ENCODE peak calls at places on chromosomes 2 and 18, in seven cellular contexts. Q, I, P, E, R, U and O are unnamed samples.

GRCh38 chr18:7082666-7083065 is 34.9 kb downstream of the LAMA1 start:
- DNase-seq in U (no peak), I (no peak), P (no peak), E (no peak), Q (no peak), R (no peak), O (no peak)

GRCh38 chr2:45700407-45701013 is 49.0 kb downstream of the PRKCE start:
- DNase-seq in R (no peak), U (no peak), P (no peak), I (no peak), E (no peak), Q (no peak), O (no peak)

GRCh38 chr2:150690870-150691269 is 203.4 kb upstream of the RND3 start:
- DNase-seq in P (no peak), Q (no peak), I (peak; percentile 64), U (peak; percentile 58), R (no peak), E (no peak), O (no peak)

GRCh38 chr18:63523660-63524059 is 18.5 kb upstream of the SERPINB12 start:
- DNase-seq in U (no peak), Q (no peak), E (no peak), R (no peak), I (peak; percentile 10), P (no peak), O (peak; percentile 30)

GRCh38 chr2:137151731-137152130 is 386.4 kb downstream of the THSD7B start:
- DNase-seq in Q (no peak), P (no peak), U (no peak), R (no peak), E (no peak), I (no peak), O (no peak)

GRCh38 chr18:40984856-40985255 is 970.2 kb upstream of the PIK3C3 start:
- DNase-seq in E (no peak), U (peak; percentile 29), I (peak; percentile 2), P (no peak), Q (no peak), R (no peak), O (no peak)

GRCh38 chr18:6255121-6255742 is 159.5 kb downstream of the L3MBTL4 start:
- DNase-seq in U (no peak), R (no peak), E (no peak), P (no peak), Q (no peak), I (no peak), O (no peak)

GRCh38 chr2:85527787-85528186 is 11.2 kb upstream of the MAT2A start:
- DNase-seq in E (no peak), U (no peak), Q (no peak), P (no peak), I (no peak), R (no peak), O (no peak)

GRCh38 chr2:201668402-201668801 is 25.1 kb upstream of the TMEM237 start:
- DNase-seq in Q (no peak), E (no peak), P (no peak), U (no peak), I (no peak), R (no peak), O (no peak)

GRCh38 chr2:205662389-205662965 is 19.8 kb upstream of the NRP2 start:
- DNase-seq in P (no peak), Q (no peak), E (peak; percentile 11), R (no peak), I (no peak), U (no peak), O (no peak)

GRCh38 chr2:40218679-40219078 is 233.2 kb downstream of the SLC8A1 start:
- DNase-seq in R (no peak), Q (no peak), E (no peak), P (no peak), U (no peak), I (no peak), O (no peak)

GRCh38 chr2:110097506-110098220 is 18.0 kb downstream of the MALL start:
- DNase-seq in E (no peak), P (peak; percentile 13), U (no peak), Q (no peak), R (no peak), I (no peak), O (no peak)

GRCh38 chr2:190840572-190841172 is 39.9 kb upstream of the GLS start:
- DNase-seq in R (no peak), E (no peak), I (no peak), Q (no peak), P (no peak), U (no peak), O (peak; percentile 43)

GRCh38 chr18:58354791-58355190 is 274.1 kb downstream of the ALPK2 start:
- DNase-seq in I (no peak), Q (no peak), E (no peak), P (no peak), R (no peak), U (no peak), O (no peak)

DNA sequence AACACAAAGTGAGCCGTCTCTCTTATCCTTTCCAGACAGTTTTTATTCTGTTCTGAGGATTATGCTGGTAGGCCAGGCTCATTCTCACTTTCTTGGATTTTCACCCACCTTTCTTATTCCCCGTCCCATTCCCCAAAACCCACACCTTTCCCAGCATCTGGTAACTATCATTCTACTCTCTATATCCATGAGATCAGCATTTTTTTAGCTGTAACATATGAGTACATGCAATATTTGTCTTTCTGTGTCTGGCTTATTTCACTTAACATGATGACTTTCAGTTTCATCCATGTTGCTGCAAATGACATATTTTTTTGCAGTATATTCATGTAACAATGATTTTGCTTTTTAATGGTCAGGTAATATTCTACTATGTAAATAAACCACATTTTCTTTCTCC is 289.5 kb downstream of the RPRM start:
- DNase-seq in R (no peak), E (no peak), Q (no peak), I (no peak), P (no peak), U (no peak), O (no peak)
- H3K18ac ChIP-seq in R (no peak overlapping the region), E (no peak overlapping the region), Q (no peak overlapping the region), I (no peak overlapping the region), P (no peak overlapping the region), U (no peak overlapping the region), O (no peak overlapping the region)

GRCh38 chr2:13103778-13104493 is 387.2 kb downstream of the TRIB2 start:
- DNase-seq in R (no peak), E (no peak), P (no peak), Q (no peak), U (no peak), I (no peak), O (no peak)

GRCh38 chr2:13106302-13106701 is 389.6 kb downstream of the TRIB2 start:
- DNase-seq in P (no peak), E (no peak), R (no peak), I (no peak), Q (no peak), U (no peak), O (no peak)

GRCh38 chr2:13104765-13105164 is 388.0 kb downstream of the TRIB2 start:
- DNase-seq in R (no peak), U (no peak), P (no peak), Q (no peak), E (no peak), I (no peak), O (no peak)

GRCh38 chr2:13102340-13103063 is 385.8 kb downstream of the TRIB2 start:
- DNase-seq in I (no peak), U (no peak), Q (no peak), R (no peak), P (no peak), E (no peak), O (no peak)
- H3K9ac ChIP-seq in I (no peak overlapping the region), U (no peak overlapping the region), Q (no peak overlapping the region), R (no peak overlapping the region), P (no peak overlapping the region), E (no peak overlapping the region), O (no peak overlapping the region)

DNA sequence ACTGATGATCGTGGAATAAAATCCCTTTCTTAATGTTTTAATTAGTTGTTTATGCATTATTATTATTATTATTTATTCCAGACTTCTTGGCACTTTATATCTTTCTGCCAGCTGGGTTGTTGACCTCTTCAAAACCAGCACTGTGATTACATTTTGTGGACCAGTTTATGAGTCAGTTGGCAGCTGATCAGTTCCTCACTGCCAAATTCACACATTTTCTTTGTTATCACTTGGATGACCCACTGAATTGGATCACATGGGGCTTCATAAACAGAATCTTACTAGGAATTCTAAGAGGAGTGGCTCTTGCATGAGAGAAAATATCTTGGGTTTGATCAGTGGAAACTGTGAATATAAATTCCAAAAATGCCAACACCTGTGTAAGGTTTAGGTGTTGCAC is 321.8 kb upstream of the SPRED2 start:
- DNase-seq in Q (no peak), P (no peak), I (no peak), U (no peak), E (no peak), R (no peak), O (no peak)
- H3K18ac ChIP-seq in Q (no peak overlapping the region), P (no peak overlapping the region), I (no peak overlapping the region), U (no peak overlapping the region), E (no peak overlapping the region), R (no peak overlapping the region), O (no peak overlapping the region)

DNA sequence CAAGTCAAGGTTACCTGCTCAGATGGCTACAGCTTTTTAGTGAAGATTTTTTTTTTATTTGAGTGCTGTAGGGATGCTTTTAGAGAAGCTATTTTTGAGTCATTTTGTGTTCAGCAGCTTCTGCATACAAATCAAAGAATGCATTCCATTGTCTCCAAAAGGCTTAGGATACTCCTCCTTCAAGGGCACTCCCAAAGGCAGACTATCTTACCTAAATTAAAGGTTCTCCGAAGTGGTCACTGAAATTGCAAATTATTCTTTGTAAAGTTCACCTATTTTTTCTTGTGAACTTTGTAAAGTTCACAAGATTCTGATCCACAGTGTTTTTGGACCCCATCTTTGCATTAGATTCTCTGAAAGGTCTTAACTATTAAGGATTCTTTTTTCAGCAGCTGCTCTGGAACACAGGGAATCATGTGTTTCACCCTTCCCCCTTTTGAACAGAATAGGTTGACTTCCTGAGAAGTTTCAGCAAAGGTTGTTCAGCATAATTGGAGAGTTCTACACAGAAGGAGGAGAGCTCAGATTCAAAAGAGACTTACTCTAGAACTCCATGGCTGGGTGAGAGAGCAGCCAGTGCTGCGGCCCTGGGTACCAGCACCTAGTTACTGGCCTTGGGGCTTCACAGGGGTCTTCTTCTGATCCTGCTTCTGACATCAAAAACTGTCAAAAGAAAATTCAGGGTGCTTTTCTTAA is 14.5 kb downstream of the CLIP4 start:
- DNase-seq in Q (no peak), E (no peak), R (no peak), U (peak; percentile 41), I (no peak), P (no peak), O (peak; percentile 38)
- H3K9ac ChIP-seq in Q (no peak overlapping the region), E (no peak overlapping the region), R (no peak overlapping the region), U (peak overlapping the region; percentile 81), I (peak overlapping the region; percentile 81), P (no peak overlapping the region), O (no peak overlapping the region)

DNA sequence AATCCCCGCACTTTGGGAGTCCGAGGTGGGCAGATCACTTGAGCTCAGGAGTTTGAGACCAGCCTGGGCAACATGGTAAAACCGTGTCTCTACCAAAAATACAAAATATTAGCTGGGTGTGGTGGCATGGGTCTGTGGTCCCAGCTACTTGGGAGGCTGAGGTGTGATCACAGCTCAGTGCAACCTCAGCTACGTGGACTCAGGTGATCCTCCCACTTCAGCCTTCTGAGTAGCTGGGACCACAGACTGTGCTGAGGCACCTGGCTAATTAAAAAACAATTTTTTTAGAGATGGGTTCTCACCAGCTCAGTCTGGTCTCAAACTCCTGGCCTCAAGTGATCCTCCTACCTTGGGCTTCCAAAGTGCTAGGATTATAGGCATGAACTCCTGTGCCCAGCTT is 23.4 kb downstream of the ANKRD12 start:
- DNase-seq in Q (no peak), I (no peak), U (no peak), E (no peak), R (no peak), P (no peak), O (no peak)
- H3K18ac ChIP-seq in Q (no peak overlapping the region), I (no peak overlapping the region), U (no peak overlapping the region), E (no peak overlapping the region), R (peak overlapping the region; percentile 40), P (no peak overlapping the region), O (no peak overlapping the region)

GRCh38 chr2:11680901-11681721 is 11.1 kb upstream of the NTSR2 start:
- DNase-seq in E (no peak), P (no peak), I (no peak), U (no peak), Q (no peak), R (no peak), O (no peak)
- H3K9ac ChIP-seq in E (no peak overlapping the region), P (no peak overlapping the region), I (no peak overlapping the region), U (no peak overlapping the region), Q (no peak overlapping the region), R (no peak overlapping the region), O (peak overlapping the region; percentile 34)